ENCODE peak calls at places on chromosomes 16 and 17, in seven cellular contexts. S is GM19239; N is breast epithelium; X is naive thymus-derived CD8-positive, alpha-beta T cell; G is fibroblast of mammary gland; M is CD14-positive monocyte; I is brain pericyte. U is an unnamed sample.

GRCh38 chr17:30584810-30585209 is 107.6 kb downstream of the GOSR1 start:
- DNase-seq in S (no peak), N (no peak), X (no peak), G (no peak), M (no peak), I (no peak), U (no peak)

GRCh38 chr17:3754458-3755334 is 31.0 kb downstream of the HASPIN start:
- DNase-seq in S (peak), N (peak), X (peak), G (peak), M (no peak), I (no peak), U (no peak)

GRCh38 chr16:88012360-88012759 is 61.1 kb downstream of the BANP start:
- DNase-seq in S (no peak), N (no peak), X (no peak), G (no peak), M (peak), I (no peak), U (no peak)

GRCh38 chr17:73725794-73726193 is 81.5 kb upstream of the SDK2 start:
- DNase-seq in S (no peak), N (no peak), X (no peak), G (no peak), M (no peak), I (no peak), U (no peak)

GRCh38 chr16:65070831-65071230 is 51.0 kb downstream of the CDH11 start:
- DNase-seq in S (no peak), N (peak), X (no peak), G (peak), M (no peak), I (peak), U (peak)

GRCh38 chr17:35127751-35128514 is 6.5 kb downstream of the FNDC8 start:
- DNase-seq in S (no peak), N (no peak), X (no peak), G (peak), M (no peak), I (no peak), U (no peak)

GRCh38 chr16:2751577-2752034 is 832 bp upstream of the SRRM2 start:
- DNase-seq in S (peak), N (no peak), X (no peak), G (peak), M (no peak), I (no peak), U (no peak)

GRCh38 chr16:30837904-30838303 is 50.9 kb upstream of the ZNF629 start:
- DNase-seq in S (no peak), N (peak), X (no peak), G (no peak), M (no peak), I (no peak), U (no peak)

GRCh38 chr17:32985357-32985756 is 6.3 kb upstream of the SPACA3 start:
- DNase-seq in S (no peak), N (no peak), X (no peak), G (no peak), M (no peak), I (no peak), U (no peak)

GRCh38 chr16:20397468-20398074 is 7.0 kb downstream of the PDILT start:
- DNase-seq in S (no peak), N (no peak), X (no peak), G (no peak), M (no peak), I (no peak), U (no peak)

GRCh38 chr17:79563237-79564013 is 47.4 kb downstream of the RBFOX3 start:
- DNase-seq in S (no peak), N (no peak), X (no peak), G (peak), M (no peak), I (no peak), U (no peak)

GRCh38 chr16:87784812-87785211 is 19.0 kb upstream of the KLHDC4 start:
- DNase-seq in S (no peak), N (no peak), X (no peak), G (no peak), M (no peak), I (no peak), U (no peak)

GRCh38 chr17:75430159-75430748 is 24.8 kb upstream of the GRB2 start:
- DNase-seq in S (no peak), N (no peak), X (no peak), G (no peak), M (no peak), I (no peak), U (peak)

GRCh38 chr17:40598021-40598927 is 33.0 kb upstream of the CCR7 start:
- DNase-seq in S (no peak), N (no peak), X (no peak), G (peak), M (no peak), I (no peak), U (no peak)

GRCh38 chr17:19361975-19362292 is 589 bp downstream of the B9D1 start:
- DNase-seq in S (no peak), N (no peak), X (no peak), G (no peak), M (peak), I (no peak), U (no peak)

GRCh38 chr16:10368984-10369551 is 16.8 kb upstream of the ATF7IP2 start:
- DNase-seq in S (no peak), N (no peak), X (no peak), G (no peak), M (no peak), I (no peak), U (no peak)

GRCh38 chr16:24700549-24701392 is 28.7 kb upstream of the TNRC6A start:
- DNase-seq in S (no peak), N (peak), X (no peak), G (peak), M (no peak), I (peak), U (peak)

GRCh38 chr16:59356709-59357108 is 622.6 kb upstream of the GOT2 start:
- DNase-seq in S (no peak), N (no peak), X (no peak), G (no peak), M (no peak), I (no peak), U (no peak)

GRCh38 chr16:69494993-69495392 is 70.6 kb downstream of the CYB5B start:
- DNase-seq in S (no peak), N (no peak), X (no peak), G (peak), M (peak), I (no peak), U (no peak)

GRCh38 chr16:8251727-8252126 is 338.6 kb downstream of the TMEM114 start:
- DNase-seq in S (no peak), N (no peak), X (no peak), G (no peak), M (no peak), I (no peak), U (no peak)

U was measured in smooth muscle cell of the brain vasculature.